ENCODE peak calls at places on chromosomes 3 and 15, in six cellular contexts. One of them, this sample, is unnamed. For H3K4me1, the result is how much of the 10 kb centered on the place peaks cover.

GRCh38 chr3:175193815-175194518 is 334.8 kb downstream of the NAALADL2 start:
- DNase-seq in keratinocyte: peak
- DNase-seq in astrocyte: peak
- DNase-seq in MM.1S: peak
- DNase-seq in endothelial cell of umbilical vein: peak
- DNase-seq in DND-41: no peak
- DNase-seq in this sample: peak

GRCh38 chr15:55707985-55708384 is 35.0 kb downstream of the PRTG start:
- DNase-seq in keratinocyte: no peak
- DNase-seq in endothelial cell of umbilical vein: no peak
- DNase-seq in astrocyte: no peak
- DNase-seq in MM.1S: no peak
- DNase-seq in DND-41: no peak
- DNase-seq in this sample: no peak

GRCh38 chr3:24566927-24567326 is 72.3 kb upstream of the THRB start:
- DNase-seq in endothelial cell of umbilical vein: no peak
- DNase-seq in MM.1S: no peak
- DNase-seq in keratinocyte: no peak
- DNase-seq in astrocyte: no peak
- DNase-seq in DND-41: no peak
- DNase-seq in this sample: no peak

GRCh38 chr3:28347374-28348285 is 891 bp upstream of the ZCWPW2 start:
- DNase-seq in keratinocyte: no peak
- DNase-seq in DND-41: no peak
- DNase-seq in endothelial cell of umbilical vein: no peak
- DNase-seq in MM.1S: no peak
- DNase-seq in astrocyte: no peak
- DNase-seq in this sample: peak

GRCh38 chr3:148128136-148128535 is 569.6 kb upstream of the AGTR1 start:
- DNase-seq in endothelial cell of umbilical vein: no peak
- DNase-seq in keratinocyte: no peak
- DNase-seq in astrocyte: no peak
- DNase-seq in DND-41: no peak
- DNase-seq in MM.1S: no peak
- DNase-seq in this sample: peak

GRCh38 chr3:123525433-123525832 is 59.4 kb downstream of the HACD2 start:
- DNase-seq in astrocyte: no peak
- DNase-seq in DND-41: no peak
- DNase-seq in MM.1S: no peak
- DNase-seq in keratinocyte: no peak
- DNase-seq in endothelial cell of umbilical vein: no peak
- DNase-seq in this sample: no peak

GRCh38 chr3:130839815-130840214 is 54.1 kb upstream of the ATP2C1 start:
- DNase-seq in astrocyte: no peak
- DNase-seq in keratinocyte: no peak
- DNase-seq in DND-41: peak
- DNase-seq in MM.1S: peak
- DNase-seq in endothelial cell of umbilical vein: no peak
- DNase-seq in this sample: no peak

GRCh38 chr3:105353485-105354161 is 13.1 kb upstream of the ALCAM start:
- DNase-seq in keratinocyte: no peak
- DNase-seq in MM.1S: no peak
- DNase-seq in endothelial cell of umbilical vein: peak
- DNase-seq in astrocyte: peak
- DNase-seq in DND-41: no peak
- DNase-seq in this sample: peak

GRCh38 chr15:85792872-85793621 is 1.7 kb downstream of the KLHL25 start:
- DNase-seq in endothelial cell of umbilical vein: no peak
- DNase-seq in astrocyte: no peak
- DNase-seq in keratinocyte: no peak
- DNase-seq in MM.1S: no peak
- DNase-seq in DND-41: no peak
- DNase-seq in this sample: peak

GRCh38 chr3:21447471-21448205 is 303.4 kb downstream of the ZNF385D start:
- DNase-seq in keratinocyte: no peak
- DNase-seq in MM.1S: no peak
- DNase-seq in endothelial cell of umbilical vein: no peak
- DNase-seq in DND-41: no peak
- DNase-seq in astrocyte: peak
- DNase-seq in this sample: no peak

GRCh38 chr3:180531303-180532278 is 70.4 kb upstream of the TTC14 start:
- DNase-seq in endothelial cell of umbilical vein: no peak
- DNase-seq in DND-41: no peak
- DNase-seq in MM.1S: no peak
- DNase-seq in astrocyte: no peak
- DNase-seq in keratinocyte: no peak
- DNase-seq in this sample: no peak

GRCh38 chr3:8524656-8525399 is 23.2 kb downstream of the LMCD1 start:
- DNase-seq in MM.1S: no peak
- DNase-seq in DND-41: no peak
- DNase-seq in endothelial cell of umbilical vein: no peak
- DNase-seq in astrocyte: no peak
- DNase-seq in keratinocyte: no peak
- DNase-seq in this sample: peak

GRCh38 chr3:115899050-115899449 is 275.7 kb downstream of the GAP43 start:
- DNase-seq in keratinocyte: no peak
- DNase-seq in DND-41: no peak
- DNase-seq in endothelial cell of umbilical vein: no peak
- DNase-seq in MM.1S: peak
- DNase-seq in astrocyte: no peak
- DNase-seq in this sample: no peak

GRCh38 chr3:69182588-69183299 is 60.3 kb upstream of the LMOD3 start:
- DNase-seq in DND-41: no peak
- DNase-seq in astrocyte: peak
- DNase-seq in endothelial cell of umbilical vein: peak
- DNase-seq in MM.1S: no peak
- DNase-seq in keratinocyte: no peak
- DNase-seq in this sample: no peak

GRCh38 chr3:125194849-125195601 is 17.5 kb downstream of the SLC12A8 start:
- DNase-seq in MM.1S: no peak
- DNase-seq in DND-41: no peak
- DNase-seq in keratinocyte: no peak
- DNase-seq in astrocyte: peak
- DNase-seq in endothelial cell of umbilical vein: no peak
- DNase-seq in this sample: no peak

GRCh38 chr3:179038216-179038898 is 33.3 kb downstream of the ZMAT3 start:
- DNase-seq in astrocyte: no peak
- DNase-seq in keratinocyte: no peak
- DNase-seq in DND-41: no peak
- DNase-seq in endothelial cell of umbilical vein: no peak
- DNase-seq in MM.1S: no peak
- DNase-seq in this sample: no peak

GRCh38 chr3:64667138-64667537 is 20.7 kb downstream of the ADAMTS9 start:
- DNase-seq in keratinocyte: no peak
- DNase-seq in DND-41: no peak
- DNase-seq in astrocyte: no peak
- DNase-seq in endothelial cell of umbilical vein: no peak
- DNase-seq in MM.1S: no peak
- DNase-seq in this sample: no peak

GRCh38 chr3:124277516-124277890 is 285.6 kb upstream of the ROPN1 start:
- DNase-seq in keratinocyte: no peak
- DNase-seq in astrocyte: peak
- DNase-seq in DND-41: no peak
- DNase-seq in MM.1S: no peak
- DNase-seq in endothelial cell of umbilical vein: peak
- DNase-seq in this sample: no peak

GRCh38 chr15:31323627-31324026 is 3.0 kb upstream of the KLF13 start:
- DNase-seq in DND-41: no peak
- DNase-seq in MM.1S: no peak
- DNase-seq in astrocyte: no peak
- DNase-seq in endothelial cell of umbilical vein: no peak
- DNase-seq in keratinocyte: no peak
- DNase-seq in this sample: no peak

GRCh38 chr15:31326729-31327673 is at the start of gene KLF13:
- DNase-seq in MM.1S: no peak
- DNase-seq in endothelial cell of umbilical vein: no peak
- DNase-seq in keratinocyte: no peak
- DNase-seq in astrocyte: no peak
- DNase-seq in DND-41: no peak
- DNase-seq in this sample: peak

GRCh38 chr15:31325976-31326728 is 483 bp upstream of the KLF13 start:
- DNase-seq in endothelial cell of umbilical vein: peak
- DNase-seq in keratinocyte: peak
- DNase-seq in astrocyte: peak
- DNase-seq in DND-41: peak
- DNase-seq in MM.1S: peak
- DNase-seq in this sample: peak

GRCh38 chr15:31324739-31325431 is 1.8 kb upstream of the KLF13 start:
- DNase-seq in DND-41: no peak
- DNase-seq in astrocyte: no peak
- DNase-seq in keratinocyte: no peak
- DNase-seq in MM.1S: no peak
- DNase-seq in endothelial cell of umbilical vein: no peak
- DNase-seq in this sample: no peak

DNA sequence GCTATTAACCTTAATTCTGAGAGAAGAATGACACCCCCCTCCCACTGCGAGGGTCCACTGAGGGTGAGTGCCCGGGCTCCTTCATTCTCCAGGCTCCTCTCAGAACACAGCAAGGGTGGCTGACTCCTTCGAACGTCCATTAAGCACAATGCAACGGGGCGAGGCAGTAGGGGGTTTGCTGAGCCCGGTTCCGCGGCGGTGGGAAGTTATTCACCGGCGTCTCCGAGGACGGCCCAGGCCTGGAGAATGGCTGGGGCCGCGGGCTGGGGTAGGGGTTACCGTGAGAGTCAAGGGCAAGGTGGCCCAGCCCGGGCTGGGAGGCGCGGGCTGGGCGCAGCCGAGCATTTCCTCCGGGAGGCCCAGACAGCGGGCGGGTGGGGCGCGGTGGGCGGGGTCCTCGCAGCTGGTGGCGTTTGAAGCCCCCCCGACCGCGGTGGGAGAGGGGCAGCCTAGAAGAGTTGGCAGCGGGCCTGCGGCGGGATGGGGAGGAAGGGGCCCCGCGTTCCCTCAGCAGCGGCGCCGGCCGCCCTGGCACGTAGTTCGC is 1.1 kb upstream of the KLF13 start:
- DNase-seq in MM.1S: peak
- DNase-seq in astrocyte: no peak
- DNase-seq in DND-41: peak
- DNase-seq in endothelial cell of umbilical vein: no peak
- DNase-seq in keratinocyte: no peak
- DNase-seq in this sample: peak
- TF ChIP-seq EZH2 in MM.1S: no peak
- TF ChIP-seq EZH2 in astrocyte: no peak
- TF ChIP-seq EZH2 in DND-41: no peak
- TF ChIP-seq EZH2 in endothelial cell of umbilical vein: no peak
- TF ChIP-seq EZH2 in keratinocyte: no peak
- TF ChIP-seq EZH2 in this sample: no peak

GRCh38 chr3:114496021-114496434 is 202.2 kb downstream of the TIGIT start:
- DNase-seq in MM.1S: no peak
- DNase-seq in endothelial cell of umbilical vein: no peak
- DNase-seq in astrocyte: peak
- DNase-seq in DND-41: no peak
- DNase-seq in keratinocyte: no peak
- DNase-seq in this sample: no peak
- H3K4me1 ChIP-seq in MM.1S: under half
- H3K4me1 ChIP-seq in endothelial cell of umbilical vein: under half
- H3K4me1 ChIP-seq in astrocyte: half or more
- H3K4me1 ChIP-seq in DND-41: under half
- H3K4me1 ChIP-seq in keratinocyte: under half
- H3K4me1 ChIP-seq in this sample: under half

DNA sequence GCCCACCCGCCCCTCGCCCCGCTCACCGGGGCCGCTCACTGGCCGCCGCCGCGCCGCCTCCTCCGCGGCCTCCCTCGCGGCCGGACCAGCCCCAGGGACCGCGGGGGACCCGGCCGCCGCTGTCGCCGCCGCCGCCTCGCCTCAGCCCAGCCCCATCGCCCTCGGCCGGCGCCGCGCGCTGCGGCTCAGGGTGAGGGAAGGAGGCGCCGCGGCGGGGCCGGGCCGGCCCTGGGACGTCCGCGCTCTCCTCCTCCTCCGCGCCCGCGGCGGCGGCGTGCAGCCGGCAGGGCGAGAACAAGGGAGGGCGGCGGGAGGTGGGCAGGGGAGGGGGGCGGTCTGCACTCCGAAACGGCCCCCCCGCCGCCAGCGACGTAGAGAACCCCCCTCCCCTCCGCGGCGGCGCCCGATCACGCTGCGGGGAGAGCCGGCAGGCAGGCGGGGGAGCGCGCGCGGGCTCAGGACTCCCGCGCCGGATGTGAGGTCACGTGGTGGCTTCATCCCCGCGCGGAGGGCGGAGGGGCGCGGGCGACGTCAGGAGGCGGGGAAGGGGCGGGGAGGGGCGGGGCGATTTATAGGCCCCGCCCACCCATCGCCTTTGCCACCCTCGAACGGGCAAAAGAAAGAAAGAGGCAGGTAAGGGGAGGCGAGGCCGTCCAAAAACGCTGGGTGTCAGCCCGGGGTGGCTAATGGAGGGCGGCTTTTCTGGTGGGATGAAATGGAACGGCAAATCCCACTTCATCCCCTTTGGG is at the start of gene ATP13A3:
- DNase-seq in MM.1S: peak
- DNase-seq in keratinocyte: peak
- DNase-seq in DND-41: peak
- DNase-seq in astrocyte: peak
- DNase-seq in endothelial cell of umbilical vein: peak
- DNase-seq in this sample: peak
- TF ChIP-seq EZH2 in MM.1S: no peak
- TF ChIP-seq EZH2 in keratinocyte: no peak
- TF ChIP-seq EZH2 in DND-41: no peak
- TF ChIP-seq EZH2 in astrocyte: no peak
- TF ChIP-seq EZH2 in endothelial cell of umbilical vein: no peak
- TF ChIP-seq EZH2 in this sample: no peak

GRCh38 chr3:118408431-118408830 is 626.2 kb downstream of the IGSF11 start:
- DNase-seq in endothelial cell of umbilical vein: no peak
- DNase-seq in DND-41: no peak
- DNase-seq in keratinocyte: no peak
- DNase-seq in MM.1S: no peak
- DNase-seq in astrocyte: no peak
- DNase-seq in this sample: peak

GRCh38 chr3:118400086-118400485 is 634.6 kb downstream of the IGSF11 start:
- DNase-seq in MM.1S: no peak
- DNase-seq in keratinocyte: no peak
- DNase-seq in endothelial cell of umbilical vein: no peak
- DNase-seq in astrocyte: no peak
- DNase-seq in DND-41: no peak
- DNase-seq in this sample: no peak

GRCh38 chr3:118400886-118401285 is 633.8 kb downstream of the IGSF11 start:
- DNase-seq in DND-41: no peak
- DNase-seq in endothelial cell of umbilical vein: no peak
- DNase-seq in keratinocyte: no peak
- DNase-seq in MM.1S: no peak
- DNase-seq in astrocyte: no peak
- DNase-seq in this sample: peak

GRCh38 chr3:118401887-118402286 is 632.8 kb downstream of the IGSF11 start:
- DNase-seq in DND-41: no peak
- DNase-seq in MM.1S: no peak
- DNase-seq in astrocyte: no peak
- DNase-seq in keratinocyte: no peak
- DNase-seq in endothelial cell of umbilical vein: no peak
- DNase-seq in this sample: no peak

DNA sequence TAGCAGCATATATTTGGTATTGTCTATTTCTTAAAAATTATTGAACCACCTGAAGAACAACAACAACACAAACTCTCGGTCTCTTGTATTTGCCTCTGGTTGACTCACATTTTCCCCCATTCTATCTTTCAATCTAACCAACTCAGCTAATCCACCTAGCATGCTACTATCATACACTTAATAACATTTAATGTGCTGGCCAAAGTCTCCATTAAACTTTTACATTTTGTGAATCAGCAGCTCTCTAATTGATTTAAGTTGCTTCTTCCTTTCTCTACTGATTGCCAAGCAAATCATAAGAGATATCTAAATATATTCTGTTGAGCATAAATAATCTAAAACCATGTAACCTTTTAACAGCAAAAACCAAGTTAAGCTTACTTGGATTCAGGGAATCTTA is 631.7 kb downstream of the IGSF11 start:
- DNase-seq in endothelial cell of umbilical vein: no peak
- DNase-seq in keratinocyte: no peak
- DNase-seq in astrocyte: no peak
- DNase-seq in MM.1S: no peak
- DNase-seq in DND-41: no peak
- DNase-seq in this sample: no peak
- H3K4me1 ChIP-seq in endothelial cell of umbilical vein: under half
- H3K4me1 ChIP-seq in keratinocyte: under half
- H3K4me1 ChIP-seq in astrocyte: under half
- H3K4me1 ChIP-seq in MM.1S: under half
- H3K4me1 ChIP-seq in DND-41: under half
- H3K4me1 ChIP-seq in this sample: under half